ENCODE peak calls at places on chromosomes 11 and 22, in six cellular contexts. U is HCT116, Q is Karpas-422, O is GM23338, C is IMR-90, F is neural progenitor cell. D is an unnamed sample. For H4K20me1, the result is how much of the 10 kb centered on the place peaks cover.

GRCh38 chr22:43625242-43625641 is 186.9 kb downstream of the EFCAB6 start:
- DNase-seq in C (no peak), Q (no peak), F (no peak), O (no peak), U (peak), D (no peak)

GRCh38 chr11:3853935-3854659 is 1.4 kb upstream of the STIM1 start:
- DNase-seq in C (no peak), O (no peak), U (no peak), Q (peak), F (no peak), D (peak)

GRCh38 chr11:128532016-128532570 is 55.3 kb downstream of the ETS1 start:
- DNase-seq in O (no peak), U (no peak), Q (no peak), F (no peak), C (no peak), D (no peak)

GRCh38 chr22:40328551-40328950 is 17.7 kb upstream of the ADSL start:
- DNase-seq in O (no peak), Q (no peak), U (no peak), F (no peak), C (no peak), D (no peak)

GRCh38 chr11:79045811-79046304 is 395.0 kb downstream of the TENM4 start:
- DNase-seq in F (peak), U (no peak), C (peak), Q (no peak), O (no peak), D (no peak)

GRCh38 chr22:32202539-32203180 is 2.2 kb downstream of the RFPL2 start:
- DNase-seq in U (peak), C (peak), O (peak), Q (peak), F (peak), D (peak)

GRCh38 chr11:101346591-101346990 is 217.0 kb upstream of the PGR start:
- DNase-seq in Q (no peak), U (no peak), O (no peak), F (no peak), C (peak), D (no peak)

GRCh38 chr11:29351301-29351873 is 665.4 kb downstream of the KCNA4 start:
- DNase-seq in C (no peak), F (no peak), O (no peak), U (no peak), Q (no peak), D (no peak)

GRCh38 chr22:46272196-46272595 is 4.4 kb downstream of the TTC38 start:
- DNase-seq in C (no peak), Q (no peak), U (no peak), F (no peak), O (no peak), D (no peak)

GRCh38 chr11:80872116-80872728 is 1431.4 kb upstream of the TENM4 start:
- DNase-seq in F (no peak), U (no peak), Q (no peak), O (no peak), C (no peak), D (no peak)

GRCh38 chr11:45211732-45212131 is 65.3 kb downstream of the PRDM11 start:
- DNase-seq in F (no peak), Q (no peak), C (no peak), U (no peak), O (peak), D (no peak)

GRCh38 chr11:58027341-58027740 is 3.4 kb upstream of the OR6Q1 start:
- DNase-seq in O (no peak), F (no peak), C (peak), Q (no peak), U (no peak), D (no peak)

GRCh38 chr11:115941481-115941993 is 437.3 kb upstream of the CADM1 start:
- DNase-seq in O (no peak), Q (no peak), C (peak), U (no peak), F (no peak), D (no peak)

GRCh38 chr11:60905047-60905446 is 1.3 kb downstream of the PRPF19 start:
- DNase-seq in F (no peak), O (no peak), Q (no peak), U (no peak), C (no peak), D (no peak)

GRCh38 chr11:61899146-61899841 is 7.9 kb upstream of the FADS3 start:
- DNase-seq in Q (peak), F (peak), U (peak), C (peak), O (peak), D (peak)

GRCh38 chr22:27157090-27157489 is 499.7 kb downstream of the MIAT start:
- DNase-seq in U (no peak), C (no peak), F (no peak), O (no peak), Q (no peak), D (no peak)

GRCh38 chr11:2380396-2380795 is 3.3 kb downstream of the CD81 start:
- DNase-seq in C (no peak), F (no peak), U (no peak), O (no peak), Q (no peak), D (no peak)
- H4K20me1 ChIP-seq in C (half or more), F (half or more), U (under half), O (under half), Q (half or more), D (under half)

GRCh38 chr11:34075178-34075820 is 23.8 kb downstream of the CAPRIN1 start:
- DNase-seq in C (peak), U (peak), O (no peak), Q (no peak), F (no peak), D (no peak)
- H4K20me1 ChIP-seq in C (half or more), U (under half), O (half or more), Q (under half), F (half or more), D (under half)

DNA sequence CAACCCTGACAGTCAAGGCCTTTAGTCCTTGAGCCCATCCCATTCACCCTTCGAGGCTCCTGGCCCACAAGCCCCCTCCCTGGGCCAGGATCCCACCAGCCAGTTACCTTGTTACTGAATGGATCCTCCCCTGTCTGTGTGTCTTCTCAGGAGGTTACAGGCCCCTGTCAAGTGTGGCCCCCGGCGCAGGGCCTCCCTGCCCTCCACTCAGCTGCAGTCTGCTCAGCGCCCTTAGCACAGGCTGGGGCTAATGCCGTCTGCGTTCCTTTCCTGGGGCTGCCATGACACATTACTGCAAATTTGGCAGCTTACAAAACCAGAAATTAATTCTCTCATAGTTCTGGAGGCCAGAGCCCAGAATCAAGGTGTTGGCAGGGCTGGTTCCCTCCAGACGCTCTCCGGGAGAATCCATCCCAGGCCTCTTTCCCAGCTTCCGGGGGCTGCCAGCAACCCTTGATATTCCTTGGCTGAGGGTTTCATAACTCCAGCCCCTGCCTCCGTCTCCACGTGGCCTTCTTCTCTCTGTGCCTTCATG is 9.4 kb upstream of the SYT12 start:
- DNase-seq in C (no peak), F (no peak), O (no peak), U (no peak), Q (no peak), D (no peak)
- H4K20me1 ChIP-seq in C (under half), F (under half), O (under half), U (under half), Q (under half), D (under half)

GRCh38 chr22:24142831-24143230 is 38.5 kb upstream of the SUSD2 start:
- DNase-seq in U (no peak), F (no peak), Q (no peak), O (no peak), C (no peak), D (no peak)
- H4K20me1 ChIP-seq in U (under half), F (under half), Q (under half), O (under half), C (under half), D (under half)

GRCh38 chr11:69637956-69638871 is 2.7 kb upstream of the CCND1 start:
- DNase-seq in C (peak), U (peak), F (peak), Q (no peak), O (peak), D (no peak)

GRCh38 chr11:69635804-69636511 is 5.0 kb upstream of the CCND1 start:
- DNase-seq in C (no peak), Q (no peak), F (no peak), U (no peak), O (no peak), D (no peak)

GRCh38 chr11:69636512-69636866 is 4.5 kb upstream of the CCND1 start:
- DNase-seq in C (peak), O (peak), U (peak), Q (no peak), F (peak), D (peak)

GRCh38 chr11:69637601-69637955 is 3.4 kb upstream of the CCND1 start:
- DNase-seq in F (peak), Q (no peak), U (no peak), C (no peak), O (peak), D (no peak)

GRCh38 chr11:69636870-69637600 is 3.9 kb upstream of the CCND1 start:
- DNase-seq in U (no peak), O (peak), C (no peak), Q (no peak), F (no peak), D (no peak)
- H4K20me1 ChIP-seq in U (under half), O (under half), C (under half), Q (under half), F (under half), D (under half)

DNA sequence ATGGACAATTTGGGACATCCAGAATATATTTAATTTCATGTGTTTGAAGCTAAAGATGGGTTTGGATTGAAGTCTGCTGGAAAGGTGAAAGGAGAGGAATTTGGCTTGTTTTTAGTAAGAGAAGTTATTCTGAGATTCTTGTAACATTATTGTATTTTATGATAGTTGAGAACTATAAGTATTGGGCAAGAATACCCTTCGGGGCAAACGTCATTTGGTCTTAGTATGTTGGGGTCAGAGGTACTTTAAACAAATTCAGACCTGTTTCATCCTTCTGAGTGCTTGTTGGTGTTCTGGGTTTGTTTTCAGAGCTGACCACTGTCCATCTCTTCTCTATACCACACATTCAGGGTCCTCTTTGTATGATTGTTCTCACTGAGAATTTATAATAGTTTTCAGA is 19.5 kb downstream of the PANX1 start:
- DNase-seq in Q (no peak), C (no peak), O (no peak), F (no peak), U (no peak), D (no peak)
- H4K20me1 ChIP-seq in Q (half or more), C (half or more), O (half or more), F (half or more), U (under half), D (under half)

GRCh38 chr11:69087811-69088210 is 39.1 kb downstream of the TPCN2 start:
- DNase-seq in F (no peak), C (no peak), Q (no peak), O (no peak), U (no peak), D (no peak)
- H4K20me1 ChIP-seq in F (under half), C (under half), Q (under half), O (under half), U (under half), D (under half)

GRCh38 chr22:42265321-42265720 is 5.1 kb downstream of the TCF20 start:
- DNase-seq in F (no peak), Q (no peak), U (no peak), O (no peak), C (no peak), D (no peak)
- H4K20me1 ChIP-seq in F (half or more), Q (half or more), U (under half), O (half or more), C (half or more), D (under half)

GRCh38 chr22:29914165-29914564 is 31.2 kb downstream of the MTMR3 start:
- DNase-seq in C (peak), O (peak), U (no peak), Q (no peak), F (no peak), D (no peak)
- H4K20me1 ChIP-seq in C (under half), O (under half), U (under half), Q (half or more), F (half or more), D (under half)